ENCODE peak calls at places on chromosomes 13 and 19, in four cellular contexts. N is left lung, Y is brain microvascular endothelial cell, W is OCI-LY7. M is an unnamed sample. For H3K36me3, the result is how much of the 10 kb centered on the place peaks cover.

GRCh38 chr19:35204799-35205732 is 23.5 kb downstream of the FAM187B start:
- DNase-seq in W (peak), N (no peak), Y (no peak), M (no peak)

GRCh38 chr13:78197231-78197630 is 278.6 kb upstream of the EDNRB start:
- DNase-seq in N (no peak), W (no peak), Y (no peak), M (peak)

GRCh38 chr13:113069861-113070805 is 35.5 kb upstream of the F7 start:
- DNase-seq in Y (no peak), N (peak), W (no peak), M (no peak)

GRCh38 chr13:103033999-103034398 is 32.2 kb downstream of the SLC10A2 start:
- DNase-seq in W (peak), N (no peak), Y (no peak), M (no peak)

GRCh38 chr19:9528757-9529336 is 9.6 kb downstream of the ZNF426 start:
- DNase-seq in W (no peak), N (no peak), Y (no peak), M (no peak)

GRCh38 chr13:29110003-29110402 is 289.9 kb downstream of the MTUS2 start:
- DNase-seq in W (no peak), Y (no peak), N (no peak), M (no peak)

GRCh38 chr19:58544591-58545285 is 874 bp downstream of the TRIM28 start:
- DNase-seq in W (peak), Y (no peak), N (no peak), M (no peak)

GRCh38 chr19:49987159-49987698 is 26.3 kb upstream of the SIGLEC11 start:
- DNase-seq in N (peak), W (peak), Y (peak), M (peak)

GRCh38 chr13:107035778-107036177 is 467.8 kb upstream of the ARGLU1 start:
- DNase-seq in Y (peak), N (no peak), W (no peak), M (no peak)

GRCh38 chr13:93244918-93245280 is 18.3 kb downstream of the GPC6 start:
- DNase-seq in W (no peak), N (no peak), Y (no peak), M (peak)

GRCh38 chr19:12611361-12611699 is 610 bp downstream of the ZNF791 start:
- DNase-seq in N (no peak), Y (peak), W (no peak), M (peak)

GRCh38 chr13:51995677-51996551 is 15.3 kb downstream of the ATP7B start:
- DNase-seq in W (no peak), N (no peak), Y (no peak), M (peak)

GRCh38 chr19:53094749-53095575 is 8.3 kb downstream of the ZNF160 start:
- DNase-seq in Y (no peak), W (no peak), N (no peak), M (no peak)

GRCh38 chr13:113299951-113300350 is 2.9 kb downstream of the LAMP1 start:
- DNase-seq in N (no peak), W (no peak), Y (no peak), M (no peak)

GRCh38 chr19:17200408-17201079 is 14.6 kb upstream of the USE1 start:
- DNase-seq in Y (no peak), N (no peak), W (no peak), M (no peak)
- H3K36me3 ChIP-seq in Y (half or more), N (under half), W (half or more), M (under half)

GRCh38 chr13:41178040-41178439 is 16.3 kb downstream of the KBTBD7 start:
- DNase-seq in N (no peak), W (no peak), Y (no peak), M (peak)
- H3K36me3 ChIP-seq in N (under half), W (under half), Y (under half), M (under half)

DNA sequence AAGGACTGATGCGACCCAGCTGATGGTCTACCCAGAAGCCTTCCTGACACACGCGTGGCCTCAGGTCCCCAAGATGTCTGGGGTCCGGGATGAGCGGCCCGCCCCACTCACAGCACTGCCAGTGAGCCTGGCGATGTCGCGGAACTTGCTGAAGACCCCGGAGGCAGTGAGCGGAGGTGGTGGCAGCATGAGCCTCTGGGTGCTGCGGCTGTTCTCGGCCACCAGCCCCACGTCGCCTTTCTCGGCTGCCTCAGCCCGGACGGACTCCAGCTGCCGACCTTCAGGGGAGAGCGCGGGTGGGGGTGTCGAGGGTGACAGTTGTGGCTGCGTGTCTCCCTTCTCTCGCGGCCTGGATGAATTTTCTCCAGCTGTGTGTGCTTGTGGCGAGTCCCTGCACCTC is 26.8 kb upstream of the PLA2G4C start:
- DNase-seq in N (no peak), W (no peak), Y (no peak), M (no peak)
- H3K36me3 ChIP-seq in N (under half), W (half or more), Y (under half), M (under half)

DNA sequence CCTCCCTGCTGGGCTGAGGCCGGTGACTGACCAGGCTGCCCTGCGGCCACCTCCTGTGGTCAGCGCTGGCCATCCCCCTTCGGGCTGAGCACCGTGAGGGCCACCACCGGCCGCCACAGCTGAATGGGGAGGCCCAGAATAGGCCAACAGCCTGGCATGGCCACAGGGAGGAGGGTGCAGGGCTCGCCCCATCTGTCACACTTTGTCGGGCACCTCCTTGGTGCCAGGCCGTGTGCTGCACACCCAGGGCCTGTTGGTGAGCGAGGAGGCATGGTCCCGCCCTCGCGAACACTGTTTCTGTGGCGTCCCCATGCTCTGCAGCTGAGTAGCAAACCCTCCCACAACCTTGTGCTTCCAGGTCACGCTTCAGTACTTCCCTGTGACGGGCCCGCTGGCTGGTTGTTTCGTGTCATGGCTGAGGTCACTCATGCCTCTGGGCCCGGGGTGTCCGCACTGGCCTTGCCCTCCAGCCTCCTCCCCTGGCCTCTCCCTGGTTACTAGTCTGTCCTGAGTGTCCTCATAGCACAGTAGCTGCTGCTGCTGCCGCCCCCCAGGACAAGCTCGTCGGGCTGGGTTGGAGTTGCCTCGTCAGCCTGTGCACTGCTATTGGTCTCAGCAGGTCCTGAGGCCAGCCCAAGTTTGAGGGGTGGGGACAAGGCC is 15.2 kb downstream of the EPN1 start:
- DNase-seq in Y (no peak), N (peak), W (no peak), M (no peak)
- H3K36me3 ChIP-seq in Y (half or more), N (under half), W (half or more), M (under half)

M was measured in mammary epithelial cell.